ENCODE peak calls at places on chromosome 6, in nine cellular contexts. Y is breast epithelium; P is A673; K is CD8-positive, alpha-beta T cell; N is PC-9; X is foreskin keratinocyte; T is tibial nerve; O is brain microvascular endothelial cell; F is heart left ventricle. I is an unnamed sample.
A peak's percentile ranks its signal among the peaks of the same experiment; 100 is the strongest.

GRCh38 chr6:134007077-134007476 is 45.3 kb downstream of the SLC2A12 start:
- DNase-seq in T (no peak), Y (peak; percentile 56), F (no peak), K (no peak), X (no peak), O (no peak), N (peak; percentile 72), P (no peak), I (no peak)

GRCh38 chr6:85641916-85642773 is 541 bp downstream of the SYNCRIP start:
- DNase-seq in N (no peak), T (peak; percentile 61), K (peak; percentile 49), F (peak; percentile 61), P (peak; percentile 57), Y (peak; percentile 39), O (peak; percentile 19), X (no peak), I (peak; percentile 18)

GRCh38 chr6:6772751-6773150 is 184.2 kb downstream of the LY86 start:
- DNase-seq in O (no peak), X (no peak), T (no peak), N (no peak), P (no peak), Y (no peak), K (no peak), F (no peak), I (no peak)

GRCh38 chr6:36720251-36721141 is 22.9 kb downstream of the RAB44 start:
- DNase-seq in P (no peak), K (no peak), O (no peak), N (no peak), Y (no peak), F (no peak), X (no peak), T (no peak), I (no peak)

GRCh38 chr6:692356-692851 is 535 bp downstream of the EXOC2 start:
- DNase-seq in X (peak; percentile 37), K (peak; percentile 74), T (no peak), P (peak; percentile 65), F (no peak), O (peak; percentile 42), Y (no peak), N (peak; percentile 48), I (peak; percentile 39)

GRCh38 chr6:26743941-26744699 is 84.6 kb upstream of the ZNF322 start:
- DNase-seq in N (no peak), K (no peak), T (no peak), P (no peak), F (no peak), O (peak; percentile 0), Y (no peak), X (no peak), I (no peak)

GRCh38 chr6:157944983-157945931 is 36.4 kb upstream of the SYNJ2 start:
- DNase-seq in F (no peak), N (no peak), X (no peak), O (peak; percentile 84), T (no peak), Y (no peak), K (peak; percentile 28), P (no peak), I (no peak)

GRCh38 chr6:56693988-56694387 is 51.3 kb upstream of the DST start:
- DNase-seq in N (peak; percentile 60), O (no peak), F (no peak), K (no peak), X (no peak), T (no peak), P (no peak), Y (no peak), I (peak; percentile 46)

GRCh38 chr6:42326248-42326647 is 108.6 kb upstream of the MRPS10 start:
- DNase-seq in X (peak; percentile 77), F (no peak), P (no peak), N (no peak), T (no peak), Y (no peak), K (no peak), O (no peak), I (peak; percentile 92)

GRCh38 chr6:15090145-15090579 is 155.7 kb upstream of the JARID2 start:
- DNase-seq in F (no peak), T (no peak), K (no peak), N (peak; percentile 80), P (no peak), Y (no peak), X (no peak), O (no peak), I (no peak)

GRCh38 chr6:162907876-162908481 is 180.2 kb downstream of the PACRG start:
- DNase-seq in X (no peak), Y (no peak), N (peak; percentile 37), K (no peak), P (no peak), O (peak; percentile 32), F (no peak), T (no peak), I (no peak)

GRCh38 chr6:89520730-89521129 is 87.8 kb downstream of the ANKRD6 start:
- DNase-seq in K (no peak), Y (no peak), O (no peak), T (no peak), F (no peak), N (no peak), P (no peak), X (no peak), I (no peak)

GRCh38 chr6:89508755-89509563 is 76.0 kb downstream of the ANKRD6 start:
- DNase-seq in P (no peak), O (no peak), F (no peak), T (no peak), X (no peak), K (no peak), N (no peak), Y (no peak), I (no peak)

GRCh38 chr6:125931733-125932450 is 24.7 kb upstream of the HINT3 start:
- DNase-seq in K (no peak), X (no peak), O (peak; percentile 64), F (no peak), N (no peak), T (no peak), Y (no peak), P (no peak), I (no peak)

GRCh38 chr6:28462401-28462800 is 19.1 kb upstream of the ZSCAN23 start:
- DNase-seq in T (no peak), K (no peak), Y (no peak), O (no peak), N (no peak), P (no peak), F (no peak), X (no peak), I (no peak)

GRCh38 chr6:18343741-18344140 is 43.4 kb upstream of the RNF144B start:
- DNase-seq in P (peak; percentile 12), O (peak; percentile 83), F (no peak), T (no peak), N (peak; percentile 73), X (peak; percentile 84), Y (no peak), K (no peak), I (peak; percentile 51)

GRCh38 chr6:83221886-83222479 is 28.8 kb downstream of the RWDD2A start:
- DNase-seq in K (no peak), X (no peak), T (no peak), O (no peak), P (peak; percentile 82), F (no peak), N (no peak), Y (no peak), I (peak; percentile 21)

GRCh38 chr6:115612796-115613479 is 447.8 kb downstream of the FRK start:
- DNase-seq in P (no peak), O (no peak), X (no peak), Y (no peak), K (no peak), N (no peak), T (no peak), F (no peak), I (no peak)

GRCh38 chr6:136474241-136474640 is 76.0 kb downstream of the MAP7 start:
- DNase-seq in K (no peak), T (no peak), N (no peak), F (no peak), X (no peak), Y (no peak), O (no peak), P (no peak), I (no peak)

GRCh38 chr6:136470044-136470443 is 80.2 kb downstream of the MAP7 start:
- DNase-seq in O (no peak), X (no peak), K (no peak), P (no peak), T (no peak), Y (no peak), N (no peak), F (no peak), I (no peak)

GRCh38 chr6:136469154-136469553 is 81.1 kb downstream of the MAP7 start:
- DNase-seq in K (no peak), O (no peak), Y (no peak), P (no peak), N (no peak), X (no peak), F (no peak), T (no peak), I (no peak)

GRCh38 chr6:136471372-136471771 is 78.8 kb downstream of the MAP7 start:
- DNase-seq in K (no peak), F (no peak), T (no peak), P (no peak), O (no peak), Y (no peak), X (no peak), N (no peak), I (no peak)

DNA sequence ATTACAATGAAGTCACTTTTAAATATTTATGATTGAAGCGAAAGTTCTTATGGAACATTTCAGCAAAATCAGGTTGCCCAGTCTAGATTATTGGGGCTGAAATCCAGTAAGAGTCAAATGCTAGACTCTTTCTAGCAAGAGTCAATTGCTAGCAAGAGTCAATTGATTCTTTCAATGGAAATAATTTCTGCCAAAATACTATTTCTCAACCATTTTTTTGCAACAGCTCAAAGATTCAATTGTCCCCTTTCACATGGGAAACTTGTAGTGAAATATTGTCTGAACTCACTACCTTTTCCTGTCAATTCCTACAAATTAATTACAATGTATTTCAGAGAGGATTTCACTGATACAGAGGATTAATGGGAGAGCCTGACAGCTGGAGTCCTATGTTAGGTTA is 78.3 kb downstream of the MAP7 start:
- DNase-seq in P (no peak), O (no peak), X (no peak), K (no peak), Y (no peak), F (no peak), N (no peak), T (no peak), I (no peak)
- H3K27ac ChIP-seq in P (no peak overlapping the region), O (no peak overlapping the region), X (no peak overlapping the region), K (no peak overlapping the region), Y (no peak overlapping the region), F (no peak overlapping the region), N (no peak overlapping the region), T (no peak overlapping the region), I (no peak overlapping the region)

GRCh38 chr6:132964868-132965382 is 150.6 kb downstream of the RPS12 start:
- DNase-seq in Y (no peak), K (no peak), X (no peak), T (no peak), F (no peak), P (no peak), N (no peak), O (peak; percentile 9), I (no peak)
- TF ChIP-seq CTCF in Y (no peak), K (no peak), X (peak; percentile 10), T (no peak), F (no peak), P (no peak), N (peak; percentile 25), O (peak; percentile 16), I (no peak)

GRCh38 chr6:142361345-142361744 is 59.5 kb downstream of the ADGRG6 start:
- DNase-seq in P (no peak), T (no peak), F (no peak), N (no peak), Y (no peak), O (no peak), K (no peak), X (no peak), I (no peak)
- H3K27ac ChIP-seq in P (no peak overlapping the region), T (no peak overlapping the region), F (no peak overlapping the region), N (no peak overlapping the region), Y (no peak overlapping the region), O (peak overlapping the region; percentile 36), K (no peak overlapping the region), X (no peak overlapping the region), I (no peak overlapping the region)

GRCh38 chr6:33752139-33753015 is 5.7 kb upstream of the IP6K3 start:
- DNase-seq in Y (no peak), K (no peak), X (no peak), T (no peak), N (no peak), F (no peak), O (no peak), P (no peak), I (no peak)
- TF ChIP-seq CTCF in Y (no peak), K (no peak), X (no peak), T (no peak), N (no peak), F (no peak), O (no peak), P (no peak), I (no peak)